ENCODE peak calls at places on chromosomes 11 and 22, in six cellular contexts. I, T, M, C, E and U are unnamed samples.

GRCh38 chr22:28829358-28830181 is 29.2 kb upstream of the XBP1 start:
- DNase-seq in E (peak; percentile 92), C (peak; percentile 59), M (no peak), I (peak; percentile 87), T (peak; percentile 36), U (peak; percentile 38)

GRCh38 chr11:8019671-8020597 is 32.8 kb downstream of the EIF3F start:
- DNase-seq in C (no peak), E (no peak), M (no peak), I (peak; percentile 45), T (no peak), U (no peak)

GRCh38 chr11:133835258-133836075 is 9.8 kb downstream of the SPATA19 start:
- DNase-seq in I (peak; percentile 78), M (peak; percentile 23), C (peak; percentile 22), E (peak; percentile 61), T (peak; percentile 47), U (peak; percentile 76)

GRCh38 chr11:68994161-68994890 is 13.5 kb upstream of the MRGPRD start:
- DNase-seq in E (no peak), I (peak; percentile 37), C (no peak), T (no peak), M (no peak), U (no peak)

GRCh38 chr11:94770563-94771120 is 2.5 kb downstream of the AMOTL1 start:
- DNase-seq in M (no peak), I (no peak), E (no peak), C (no peak), T (no peak), U (no peak)

GRCh38 chr11:128508785-128509518 is 78.4 kb downstream of the ETS1 start:
- DNase-seq in M (no peak), E (no peak), I (no peak), T (no peak), C (no peak), U (no peak)

GRCh38 chr11:58024601-58025091 is 965 bp downstream of the OR9Q1 start:
- DNase-seq in E (no peak), C (no peak), T (no peak), I (no peak), M (no peak), U (no peak)

GRCh38 chr11:126413426-126413825 is 57.9 kb downstream of the ST3GAL4 start:
- DNase-seq in M (no peak), I (no peak), T (no peak), E (no peak), C (no peak), U (no peak)

GRCh38 chr11:78740175-78741161 is 165.8 kb upstream of the NARS2 start:
- DNase-seq in E (no peak), M (no peak), T (no peak), I (no peak), C (peak; percentile 15), U (no peak)

GRCh38 chr11:26219506-26220117 is 112.3 kb upstream of the ANO3 start:
- DNase-seq in T (no peak), M (no peak), E (no peak), C (no peak), I (no peak), U (no peak)

GRCh38 chr11:104690243-104690642 is 208.0 kb downstream of the CASP12 start:
- DNase-seq in I (no peak), T (no peak), C (no peak), E (no peak), M (no peak), U (no peak)

GRCh38 chr11:132793831-132794230 is 738.5 kb downstream of the OPCML start:
- DNase-seq in C (no peak), T (no peak), E (no peak), I (no peak), M (no peak), U (no peak)

GRCh38 chr11:17648528-17648927 is 70.8 kb upstream of the MYOD1 start:
- DNase-seq in T (no peak), M (no peak), I (no peak), C (no peak), E (no peak), U (no peak)

GRCh38 chr22:20503816-20504215 is 3.6 kb upstream of the MED15 start:
- DNase-seq in M (no peak), E (no peak), T (no peak), C (no peak), I (no peak), U (no peak)

GRCh38 chr11:5698281-5698680 is 8.7 kb downstream of the TRIM22 start:
- DNase-seq in T (no peak), I (no peak), E (no peak), M (no peak), C (no peak), U (no peak)

GRCh38 chr22:43828711-43829447 is 16.8 kb upstream of the EFCAB6 start:
- DNase-seq in E (no peak), I (no peak), C (no peak), M (no peak), T (no peak), U (no peak)

GRCh38 chr11:6733326-6734030 is 38.3 kb downstream of the OR2AG2 start:
- DNase-seq in I (no peak), M (no peak), T (no peak), C (no peak), E (no peak), U (no peak)

GRCh38 chr22:43814264-43814663 is 2.2 kb upstream of the EFCAB6 start:
- DNase-seq in I (no peak), C (no peak), T (no peak), M (no peak), E (no peak), U (no peak)

GRCh38 chr11:36403661-36404060 is 106.4 kb downstream of the TRAF6 start:
- DNase-seq in T (no peak), E (no peak), M (no peak), I (no peak), C (no peak), U (no peak)

GRCh38 chr22:35987994-35988393 is 40.6 kb downstream of the RBFOX2 start:
- DNase-seq in I (no peak), M (no peak), E (peak; percentile 47), T (no peak), C (no peak), U (no peak)

GRCh38 chr11:43823316-43823715 is 57.3 kb upstream of the ALKBH3 start:
- DNase-seq in E (no peak), M (no peak), C (no peak), I (no peak), T (no peak), U (no peak)

GRCh38 chr11:102346456-102346747 is 612 bp upstream of the BIRC2 start:
- DNase-seq in M (no peak), C (no peak), T (no peak), E (no peak), I (no peak), U (no peak)

GRCh38 chr11:102226702-102227101 is 90.6 kb upstream of the BIRC3 start:
- DNase-seq in T (no peak), M (no peak), C (no peak), E (no peak), I (no peak), U (no peak)

GRCh38 chr11:75639752-75640151 is 29.1 kb downstream of the MAP6 start:
- DNase-seq in C (peak; percentile 17), E (no peak), T (no peak), M (peak; percentile 17), I (no peak), U (no peak)

GRCh38 chr11:46120361-46120710 is 918 bp downstream of the PHF21A start:
- DNase-seq in I (no peak), M (no peak), C (peak; percentile 54), E (no peak), T (no peak), U (no peak)

GRCh38 chr11:77118086-77118485 is 10.0 kb upstream of the MYO7A start:
- DNase-seq in T (no peak), E (no peak), M (no peak), C (no peak), I (no peak), U (no peak)

GRCh38 chr11:126084608-126084912 is 21.9 kb upstream of the CDON start:
- DNase-seq in E (no peak), C (no peak), T (no peak), M (no peak), I (no peak), U (no peak)

GRCh38 chr11:121274332-121274991 is 18.1 kb upstream of the SC5D start:
- DNase-seq in C (no peak), M (no peak), T (no peak), I (no peak), E (no peak), U (no peak)
- TF ChIP-seq ZNF274 in C (no peak), M (no peak), T (no peak), I (no peak), E (no peak), U (no peak)

GRCh38 chr11:61273151-61274078 is 21.7 kb downstream of the VWCE start:
- DNase-seq in C (no peak), T (no peak), M (no peak), E (no peak), I (no peak), U (no peak)

GRCh38 chr11:61272731-61273130 is 22.4 kb downstream of the VWCE start:
- DNase-seq in C (no peak), T (no peak), M (no peak), E (no peak), I (no peak), U (no peak)

GRCh38 chr11:61268588-61269250 is 26.4 kb downstream of the VWCE start:
- DNase-seq in M (no peak), C (no peak), E (no peak), I (no peak), T (no peak), U (no peak)

GRCh38 chr11:61267437-61267841 is 26.5 kb downstream of the PGA5 start:
- DNase-seq in E (peak; percentile 66), T (no peak), I (no peak), C (peak; percentile 76), M (no peak), U (no peak)

GRCh38 chr11:61270354-61271070 is 24.6 kb downstream of the VWCE start:
- DNase-seq in T (no peak), M (no peak), I (no peak), E (no peak), C (no peak), U (no peak)
- TF ChIP-seq ZNF274 in T (no peak), M (no peak), I (no peak), E (no peak), C (no peak), U (no peak)

DNA sequence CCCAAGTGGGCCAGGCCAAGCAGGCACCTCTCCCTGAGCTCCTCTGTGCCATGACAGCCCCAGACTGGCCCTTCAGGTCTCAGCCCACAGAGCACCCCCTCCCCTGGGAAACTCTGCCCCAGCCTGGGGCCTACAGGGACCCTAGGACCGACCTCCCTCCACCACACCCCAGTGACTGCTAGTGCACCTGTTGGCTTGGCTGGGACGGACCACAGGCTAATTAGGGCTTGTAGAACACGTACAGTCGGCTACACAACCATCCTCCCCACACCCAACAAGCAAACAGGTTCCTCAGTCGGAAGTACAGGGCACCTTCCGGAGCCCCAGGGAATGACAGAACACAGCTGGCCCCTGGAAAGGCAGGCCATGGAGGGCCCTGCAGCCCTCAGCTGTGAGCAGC is 4.3 kb downstream of the SBF1 start:
- DNase-seq in C (no peak), E (no peak), I (no peak), M (no peak), T (no peak), U (no peak)
- TF ChIP-seq ZNF274 in C (no peak), E (no peak), I (no peak), M (no peak), T (no peak), U (no peak)

DNA sequence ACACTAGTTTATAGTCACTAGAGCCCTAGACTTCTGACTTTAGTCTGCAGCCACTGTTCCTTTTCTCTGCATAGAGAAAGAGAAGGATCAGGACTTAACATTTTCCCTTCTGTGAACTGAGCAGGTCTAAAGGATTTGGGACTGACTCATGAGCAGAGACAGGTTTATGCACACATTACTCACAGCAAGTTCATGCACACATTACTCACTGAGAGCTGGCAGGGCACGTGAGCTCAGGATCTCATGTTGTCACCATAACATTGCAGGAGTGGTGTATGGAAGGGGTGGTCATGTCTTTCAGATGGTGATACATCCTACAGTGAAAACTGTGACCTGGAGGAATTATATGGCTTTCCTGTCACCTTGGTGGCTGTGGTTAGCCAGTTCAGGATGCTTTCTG is 56.4 kb downstream of the CEP164 start:
- DNase-seq in T (no peak), M (no peak), I (no peak), C (no peak), E (peak; percentile 13), U (no peak)
- TF ChIP-seq ZNF274 in T (no peak), M (no peak), I (no peak), C (no peak), E (no peak), U (no peak)